ENCODE peak calls at places on chromosome 12, in ten cellular contexts. M, P, R, T, I, G, N, H, D and J are unnamed samples.

GRCh38 chr12:39931857-39932256 is 174.0 kb downstream of the SLC2A13 start:
- DNase-seq in P (no peak), G (no peak), D (no peak), N (no peak), T (no peak), R (peak; percentile 63), M (no peak), I (no peak), H (no peak), J (no peak)

GRCh38 chr12:120905856-120906384 is 1.8 kb upstream of the SPPL3 start:
- DNase-seq in G (no peak), H (no peak), P (no peak), T (no peak), N (no peak), R (no peak), D (no peak), M (no peak), I (no peak), J (no peak)

GRCh38 chr12:106345739-106346138 is 11.8 kb upstream of the POLR3B start:
- DNase-seq in R (peak; percentile 67), G (peak; percentile 65), P (no peak), D (no peak), I (peak; percentile 87), H (no peak), N (no peak), T (peak; percentile 70), M (no peak), J (no peak)

GRCh38 chr12:17215754-17216153 is 609.8 kb upstream of the LMO3 start:
- DNase-seq in H (no peak), T (peak; percentile 57), P (no peak), R (no peak), D (no peak), N (no peak), I (peak; percentile 9), G (no peak), M (no peak), J (no peak)

GRCh38 chr12:76883151-76883550 is 4.3 kb upstream of the CSRP2 start:
- DNase-seq in P (no peak), N (no peak), T (peak; percentile 67), D (no peak), I (no peak), M (no peak), R (peak; percentile 65), G (no peak), H (no peak), J (no peak)

GRCh38 chr12:109779382-109779781 is 53.8 kb downstream of the TRPV4 start:
- DNase-seq in D (no peak), P (no peak), M (no peak), T (no peak), N (no peak), I (no peak), H (no peak), R (no peak), G (peak; percentile 18), J (no peak)

GRCh38 chr12:57890191-57891120 is 43.9 kb upstream of the CTDSP2 start:
- DNase-seq in R (peak; percentile 51), M (no peak), I (no peak), P (no peak), D (no peak), N (no peak), H (no peak), T (no peak), G (no peak), J (no peak)

GRCh38 chr12:70815056-70815455 is 105.5 kb downstream of the PTPRR start:
- DNase-seq in D (no peak), N (no peak), G (no peak), M (no peak), I (no peak), P (no peak), T (no peak), H (no peak), R (no peak), J (no peak)

GRCh38 chr12:31494455-31494854 is 96.5 kb downstream of the DENND5B start:
- DNase-seq in P (no peak), D (no peak), R (no peak), M (no peak), H (no peak), G (no peak), T (no peak), N (no peak), I (no peak), J (no peak)

GRCh38 chr12:55955800-55956508 is 9.9 kb downstream of the PMEL start:
- DNase-seq in R (peak; percentile 69), I (no peak), P (no peak), H (no peak), M (peak; percentile 41), D (no peak), G (peak; percentile 54), T (peak; percentile 90), N (no peak), J (no peak)

GRCh38 chr12:104011265-104011664 is 38.7 kb downstream of the GLT8D2 start:
- DNase-seq in T (peak; percentile 29), R (peak; percentile 94), D (no peak), M (no peak), N (no peak), H (no peak), P (no peak), G (peak; percentile 83), I (no peak), J (no peak)